ENCODE peak calls at places on chromosomes 13 and 19, in four cellular contexts. C, Z, U and I are unnamed samples.

GRCh38 chr19:3554254-3555083 is 2.9 kb downstream of the MFSD12 start:
- DNase-seq in C (no peak), Z (no peak), U (no peak), I (no peak)

GRCh38 chr19:45340232-45340898 is at the start of gene KLC3:
- DNase-seq in C (no peak), Z (peak; percentile 47), U (peak; percentile 13), I (no peak)

GRCh38 chr19:2385053-2385721 is 25.1 kb downstream of the TMPRSS9 start:
- DNase-seq in C (peak; percentile 71), Z (peak; percentile 82), U (peak; percentile 85), I (peak; percentile 52)

GRCh38 chr19:10604460-10604980 is 17.4 kb upstream of the AP1M2 start:
- DNase-seq in C (no peak), Z (no peak), U (no peak), I (no peak)

GRCh38 chr19:50702870-50703829 is 16.5 kb downstream of the SHANK1 start:
- DNase-seq in C (no peak), Z (peak; percentile 57), U (peak; percentile 59), I (no peak)

GRCh38 chr13:98372886-98373285 is 195.8 kb upstream of the RNF113B start:
- DNase-seq in C (peak; percentile 61), Z (no peak), U (no peak), I (no peak)

GRCh38 chr13:66339214-66339613 is 890.9 kb downstream of the PCDH9 start:
- DNase-seq in C (no peak), Z (no peak), U (no peak), I (no peak)

GRCh38 chr19:18173572-18174294 is at the start of gene IFI30:
- DNase-seq in C (no peak), Z (no peak), U (peak; percentile 36), I (no peak)

GRCh38 chr13:112859817-112860190 is 109.2 kb upstream of the MCF2L start:
- DNase-seq in C (peak; percentile 46), Z (no peak), U (peak; percentile 42), I (no peak)

GRCh38 chr13:102394158-102395053 is 7.4 kb downstream of the FGF14 start:
- DNase-seq in C (peak; percentile 87), Z (peak; percentile 98), U (peak; percentile 85), I (peak; percentile 24)

GRCh38 chr13:48094781-48095502 is at the start of gene MED4:
- DNase-seq in C (peak; percentile 95), Z (peak; percentile 89), U (peak; percentile 93), I (peak; percentile 65)

GRCh38 chr13:34361528-34361927 is 543.6 kb downstream of the RFC3 start:
- DNase-seq in C (no peak), Z (no peak), U (no peak), I (peak; percentile 77)

GRCh38 chr13:100528820-100529219 is 59.8 kb downstream of the GGACT start:
- DNase-seq in C (no peak), Z (no peak), U (no peak), I (no peak)